ENCODE peak calls at places on chromosomes 12 and 14, in six cellular contexts. Q is stimulated activated CD8-positive, alpha-beta memory T cell treated with anti-CD3 and anti-CD28 coated beads, Interleukin-2, amount 100 ng/mL, for 1 hour; G is NCI-H510A; J is gastrocnemius medialis; D is activated CD4-positive, alpha-beta T cell treated with anti-CD3 and anti-CD28 coated beads, Interleukin-2, amount 10 ng/mL, durations not matched to agents 7 days and 5 days; Z is A172. A is an unnamed sample.

GRCh38 chr12:112806721-112807120 is 15.2 kb downstream of the RPH3A start:
- DNase-seq in G (no peak), D (no peak), Q (no peak), J (no peak), Z (no peak), A (no peak)

GRCh38 chr14:104288272-104288671 is 149.9 kb downstream of the KIF26A start:
- DNase-seq in Q (no peak), J (no peak), Z (no peak), G (no peak), D (no peak), A (no peak)

GRCh38 chr12:49187184-49187583 is 1.7 kb downstream of the TUBA1A start:
- DNase-seq in G (no peak), J (no peak), Z (peak), D (peak), Q (no peak), A (peak)

GRCh38 chr12:115324949-115325638 is 641.1 kb upstream of the TBX3 start:
- DNase-seq in Z (no peak), J (no peak), Q (no peak), G (no peak), D (no peak), A (no peak)

GRCh38 chr12:53214687-53215455 is 7.8 kb upstream of the ITGB7 start:
- DNase-seq in Q (no peak), Z (no peak), G (no peak), D (no peak), J (no peak), A (no peak)

GRCh38 chr12:124683330-124683662 is 115.9 kb upstream of the NCOR2 start:
- DNase-seq in G (no peak), Z (peak), D (no peak), Q (no peak), J (no peak), A (no peak)

GRCh38 chr12:53805801-53806200 is 54.0 kb upstream of the CISTR start:
- DNase-seq in Z (no peak), D (no peak), G (no peak), Q (no peak), J (no peak), A (no peak)

GRCh38 chr14:104213301-104214034 is 75.1 kb downstream of the KIF26A start:
- DNase-seq in G (no peak), J (no peak), Q (no peak), Z (no peak), D (no peak), A (no peak)

GRCh38 chr14:57355081-57355480 is 35.3 kb upstream of the NAA30 start:
- DNase-seq in Z (no peak), Q (no peak), J (no peak), D (no peak), G (no peak), A (no peak)

GRCh38 chr12:28908646-28909045 is 240.4 kb upstream of the FAR2 start:
- DNase-seq in G (no peak), Q (no peak), D (no peak), Z (no peak), J (no peak), A (no peak)

GRCh38 chr12:75606146-75606545 is 94.7 kb upstream of the KRR1 start:
- DNase-seq in Q (no peak), J (no peak), D (no peak), Z (no peak), G (no peak), A (no peak)

GRCh38 chr12:132271755-132272092 is 57.7 kb downstream of the GALNT9 start:
- DNase-seq in J (no peak), G (no peak), Q (no peak), Z (no peak), D (no peak), A (no peak)

GRCh38 chr12:95802482-95803264 is 12.1 kb upstream of the NTN4 start:
- DNase-seq in Z (peak), G (no peak), J (no peak), Q (no peak), D (no peak), A (no peak)

GRCh38 chr12:101051901-101052550 is 158.0 kb downstream of the SLC5A8 start:
- DNase-seq in J (no peak), Z (peak), G (no peak), D (no peak), Q (no peak), A (no peak)

GRCh38 chr12:53078425-53079225 is 565 bp downstream of the SPRYD3 start:
- DNase-seq in D (peak), J (no peak), Z (no peak), Q (no peak), G (no peak), A (no peak)

GRCh38 chr12:6135071-6135470 is 10.6 kb upstream of the VWF start:
- DNase-seq in G (no peak), Q (no peak), J (no peak), Z (peak), D (no peak), A (no peak)

GRCh38 chr14:104880584-104881210 is 15.6 kb downstream of the CEP170B start:
- DNase-seq in Q (no peak), Z (no peak), J (no peak), D (no peak), G (no peak), A (no peak)